ENCODE peak calls at places on chromosomes 3 and 15, in four cellular contexts. U is lower lobe of right lung, S is IMR-90, X is small intestine. O is an unnamed sample. For H3K27me3, the result is how much of the 10 kb centered on the place peaks cover.

GRCh38 chr15:40352221-40352901 is 1.5 kb downstream of the PHGR1 start:
- DNase-seq in U (no peak), S (no peak), X (peak), O (peak)

GRCh38 chr3:41159581-41160189 is 39.6 kb upstream of the CTNNB1 start:
- DNase-seq in U (no peak), S (no peak), X (peak), O (peak)

GRCh38 chr3:159852821-159853505 is 135.7 kb upstream of the IL12A start:
- DNase-seq in U (peak), S (peak), X (no peak), O (no peak)

GRCh38 chr3:115470254-115470653 is 153.1 kb upstream of the GAP43 start:
- DNase-seq in U (no peak), S (no peak), X (no peak), O (no peak)

GRCh38 chr3:37660782-37661181 is 200.9 kb upstream of the CTDSPL start:
- DNase-seq in U (no peak), S (no peak), X (no peak), O (no peak)

GRCh38 chr3:124577494-124578167 is 152.6 kb upstream of the UMPS start:
- DNase-seq in U (no peak), S (no peak), X (no peak), O (no peak)

GRCh38 chr15:57565326-57565725 is 26.4 kb upstream of the MYZAP start:
- DNase-seq in U (no peak), S (peak), X (peak), O (peak)

GRCh38 chr3:180275176-180275575 is 238.4 kb upstream of the PEX5L start:
- DNase-seq in U (no peak), S (no peak), X (no peak), O (no peak)

GRCh38 chr15:34582461-34583357 is 742 bp downstream of the GOLGA8B start:
- DNase-seq in U (no peak), S (peak), X (peak), O (peak)

GRCh38 chr15:40306908-40307307 is 827 bp downstream of the PLCB2 start:
- DNase-seq in U (no peak), S (no peak), X (no peak), O (no peak)

GRCh38 chr3:41075958-41076357 is 123.3 kb upstream of the CTNNB1 start:
- DNase-seq in U (no peak), S (no peak), X (peak), O (no peak)

GRCh38 chr3:25355034-25355898 is 72.8 kb upstream of the RARB start:
- DNase-seq in U (no peak), S (no peak), X (no peak), O (no peak)

GRCh38 chr3:10011644-10012043 is 14.6 kb upstream of the FANCD2 start:
- DNase-seq in U (no peak), S (no peak), X (no peak), O (no peak)

GRCh38 chr15:68572309-68572708 is 6.5 kb upstream of the CORO2B start:
- DNase-seq in U (no peak), S (no peak), X (no peak), O (no peak)

GRCh38 chr15:68567345-68567744 is 11.4 kb upstream of the CORO2B start:
- DNase-seq in U (no peak), S (no peak), X (no peak), O (no peak)

GRCh38 chr15:68574051-68574450 is 4.7 kb upstream of the CORO2B start:
- DNase-seq in U (no peak), S (no peak), X (no peak), O (no peak)

GRCh38 chr15:68572921-68573320 is 5.9 kb upstream of the CORO2B start:
- DNase-seq in U (no peak), S (no peak), X (no peak), O (no peak)

DNA sequence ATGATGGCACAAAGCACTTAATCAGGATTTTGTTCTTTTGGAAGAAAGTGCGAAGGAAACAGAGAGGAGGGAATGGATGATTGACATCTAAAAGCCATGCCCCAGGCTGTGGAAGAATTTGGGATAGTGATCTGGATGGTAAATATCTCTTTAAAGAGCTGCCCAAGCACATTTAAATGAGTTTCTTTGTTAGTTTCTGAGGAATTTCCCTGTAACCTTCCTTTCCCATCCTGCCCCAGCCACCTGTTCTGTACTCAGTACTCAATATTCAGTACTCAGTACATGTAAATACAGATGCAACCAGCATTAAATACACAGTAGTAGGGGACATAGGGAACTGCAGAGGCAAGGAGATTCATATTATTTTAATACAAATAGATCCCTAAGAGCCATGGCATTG is 7.8 kb upstream of the CORO2B start:
- DNase-seq in U (no peak), S (no peak), X (no peak), O (no peak)
- H3K27me3 ChIP-seq in U (under half), S (under half), X (under half), O (under half)

GRCh38 chr15:62288361-62289017 is 123.4 kb upstream of the C2CD4B start:
- DNase-seq in U (no peak), S (no peak), X (no peak), O (no peak)
- H3K27me3 ChIP-seq in U (under half), S (under half), X (under half), O (under half)

GRCh38 chr15:93087825-93088199 is 1.2 kb downstream of the RGMA start:
- DNase-seq in U (peak), S (peak), X (peak), O (peak)
- H3K27me3 ChIP-seq in U (half or more), S (half or more), X (under half), O (half or more)

GRCh38 chr3:129973853-129974252 is 667 bp upstream of the TRH start:
- DNase-seq in U (no peak), S (no peak), X (no peak), O (no peak)

GRCh38 chr3:129972301-129972700 is 2.2 kb upstream of the TRH start:
- DNase-seq in U (no peak), S (no peak), X (no peak), O (no peak)

GRCh38 chr3:129974451-129975331 is at the start of gene TRH:
- DNase-seq in U (no peak), S (no peak), X (no peak), O (no peak)

GRCh38 chr3:129970603-129971002 is 3.9 kb upstream of the TRH start:
- DNase-seq in U (no peak), S (no peak), X (no peak), O (no peak)

DNA sequence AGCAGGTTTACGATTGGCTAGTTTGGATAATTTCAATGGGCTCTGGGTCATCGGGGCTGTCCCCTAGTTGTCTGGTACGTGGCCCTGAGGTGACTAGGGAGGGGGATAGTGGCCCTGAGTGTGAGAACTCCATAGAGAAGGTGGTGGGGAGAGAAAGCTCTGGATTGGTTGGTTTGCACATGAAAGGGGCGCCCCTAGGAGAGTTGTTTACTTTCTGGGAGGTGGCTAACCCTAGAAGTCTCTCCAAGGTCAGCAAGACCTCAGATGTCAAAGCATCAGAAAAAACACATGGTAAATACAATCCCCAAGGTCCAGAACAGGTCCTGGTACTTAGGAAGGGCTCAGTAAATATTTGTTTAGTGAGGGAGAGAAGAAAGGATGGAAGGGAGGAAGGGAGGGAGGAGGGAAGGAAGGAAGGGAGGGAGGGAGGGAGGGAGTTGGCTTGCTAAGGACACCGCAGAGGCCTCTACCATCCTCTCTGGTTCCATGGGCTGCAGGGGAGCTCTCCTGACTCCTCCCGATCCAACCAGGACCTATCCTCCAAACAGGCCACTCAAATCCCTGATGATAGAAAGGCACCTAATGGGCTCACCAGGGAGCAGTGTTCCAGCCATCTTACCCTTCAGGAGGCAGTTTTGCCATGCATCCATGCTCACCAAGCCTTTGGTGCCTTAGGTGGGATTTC is 3.0 kb upstream of the TRH start:
- DNase-seq in U (no peak), S (no peak), X (no peak), O (no peak)
- H3K27me3 ChIP-seq in U (under half), S (half or more), X (under half), O (under half)

GRCh38 chr15:83284563-83285283 is at the start of gene BNC1:
- DNase-seq in U (no peak), S (no peak), X (no peak), O (no peak)
- H3K27me3 ChIP-seq in U (half or more), S (under half), X (under half), O (half or more)

GRCh38 chr3:62421275-62421674 is 47.9 kb upstream of the FEZF2 start:
- DNase-seq in U (no peak), S (no peak), X (no peak), O (no peak)
- H3K27me3 ChIP-seq in U (under half), S (under half), X (under half), O (under half)

DNA sequence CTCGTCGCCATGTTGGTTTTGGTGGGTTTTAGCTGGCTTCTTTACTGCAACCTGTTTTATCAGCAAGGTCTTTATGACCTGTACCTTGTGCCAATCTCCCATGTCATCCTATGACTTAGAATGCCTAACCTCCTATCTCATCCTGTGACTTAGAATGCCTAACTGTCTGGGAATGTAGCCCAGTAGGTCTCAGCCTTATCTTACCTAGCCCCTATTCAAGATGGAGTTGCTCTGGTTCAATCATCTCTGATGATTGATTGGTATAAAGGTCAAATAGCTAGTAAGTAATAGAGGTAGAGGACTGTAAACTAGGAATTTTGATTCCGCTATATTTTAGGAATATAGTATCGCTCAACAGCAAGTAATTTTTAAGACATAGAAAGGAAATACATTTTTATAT is 1.3 kb upstream of the ACKR2 start:
- DNase-seq in U (no peak), S (no peak), X (no peak), O (no peak)
- H3K27me3 ChIP-seq in U (under half), S (under half), X (under half), O (under half)

DNA sequence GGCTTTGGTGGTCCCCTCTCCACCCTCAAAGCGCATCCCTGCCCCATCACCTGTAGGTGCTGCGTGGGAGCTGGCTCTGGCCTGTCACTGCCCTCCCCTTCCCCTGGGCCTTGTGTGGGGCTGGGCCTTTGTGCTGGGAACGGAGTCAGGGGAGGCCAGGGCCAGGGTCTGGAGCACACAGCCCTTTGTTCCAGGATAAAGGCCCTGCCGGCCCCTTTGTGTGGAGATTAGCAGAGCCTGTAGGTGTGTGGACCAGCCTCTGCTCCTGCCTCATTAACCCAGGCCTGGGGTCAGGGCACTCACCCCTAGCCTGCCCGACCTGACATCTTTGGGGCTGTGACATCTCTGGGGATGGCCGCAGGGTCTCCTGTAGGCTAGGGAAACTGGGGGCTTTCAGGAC is 8.9 kb downstream of the EPHB3 start:
- DNase-seq in U (no peak), S (no peak), X (no peak), O (no peak)
- H3K27me3 ChIP-seq in U (under half), S (under half), X (under half), O (under half)

DNA sequence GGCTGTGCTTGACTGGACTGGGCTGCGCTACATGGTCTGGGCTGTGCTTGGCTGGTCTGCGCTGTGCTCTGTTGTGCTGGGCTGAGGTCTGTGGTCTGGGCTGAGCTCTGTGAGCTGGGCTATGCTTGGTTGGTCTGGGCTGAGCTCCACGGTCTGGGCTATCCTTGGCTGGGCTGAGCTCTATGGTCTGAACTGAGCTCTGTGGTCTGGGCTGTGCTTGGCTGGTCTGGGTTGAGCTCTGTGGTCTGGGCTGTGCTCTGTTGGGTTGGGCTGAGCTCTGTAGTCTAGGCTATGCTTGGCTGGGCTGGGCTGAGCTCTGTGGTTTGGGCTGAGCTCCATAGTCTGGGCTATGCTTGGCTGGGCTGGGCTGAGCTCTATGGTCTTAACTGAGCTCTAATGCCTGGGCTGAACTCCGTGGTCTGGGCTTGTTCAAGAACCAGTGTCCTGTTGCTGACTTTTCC is 92.0 kb downstream of the PLXNA1 start:
- DNase-seq in U (peak), S (peak), X (no peak), O (no peak)
- H3K27me3 ChIP-seq in U (under half), S (under half), X (under half), O (under half)

DNA sequence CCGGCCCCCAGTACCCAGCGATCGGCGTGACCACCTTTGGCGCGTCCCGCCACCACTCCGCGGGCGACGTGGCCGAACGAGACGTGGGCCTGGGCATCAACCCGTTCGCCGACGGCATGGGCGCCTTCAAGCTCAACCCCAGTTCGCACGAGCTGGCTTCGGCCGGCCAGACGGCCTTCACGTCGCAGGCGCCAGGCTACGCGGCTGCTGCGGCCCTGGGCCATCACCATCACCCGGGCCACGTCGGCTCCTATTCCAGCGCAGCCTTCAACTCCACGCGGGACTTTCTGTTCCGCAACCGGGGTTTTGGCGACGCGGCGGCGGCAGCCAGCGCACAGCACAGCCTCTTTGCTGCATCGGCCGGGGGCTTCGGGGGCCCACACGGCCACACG is 957 bp downstream of the ZIC1 start:
- DNase-seq in U (no peak), S (no peak), X (no peak), O (no peak)
- H3K27me3 ChIP-seq in U (half or more), S (half or more), X (under half), O (half or more)

O was measured in transverse colon.